ENCODE peak calls at places on chromosomes 5 and 9, in ten cellular contexts. U, L, X, E, F, G, B, Z, H and O are unnamed samples.
A peak's percentile ranks its signal among the peaks of the same experiment; 100 is the strongest.

GRCh38 chr5:138831703-138832102 is 43.4 kb downstream of the LRRTM2 start:
- DNase-seq in U (no peak), L (no peak), X (no peak), E (peak; percentile 15), F (no peak), G (peak; percentile 56), B (no peak), Z (no peak), H (no peak), O (no peak)

GRCh38 chr9:31137151-31137849 is 1247.1 kb upstream of the ACO1 start:
- DNase-seq in U (no peak), L (no peak), X (no peak), E (no peak), F (no peak), G (peak; percentile 99), B (peak; percentile 27), Z (peak; percentile 43), H (no peak), O (peak; percentile 96)

GRCh38 chr5:96260009-96260408 is 173.0 kb downstream of the PCSK1 start:
- DNase-seq in U (no peak), L (no peak), X (no peak), E (no peak), F (no peak), G (no peak), B (no peak), Z (no peak), H (no peak), O (no peak)

GRCh38 chr5:93995126-93995621 is 253.8 kb upstream of the POU5F2 start:
- DNase-seq in U (no peak), L (no peak), X (no peak), E (no peak), F (no peak), G (peak; percentile 5), B (no peak), Z (no peak), H (no peak), O (no peak)

GRCh38 chr5:177204281-177204680 is 70.7 kb downstream of the NSD1 start:
- DNase-seq in U (no peak), L (no peak), X (no peak), E (no peak), F (no peak), G (no peak), B (no peak), Z (no peak), H (no peak), O (no peak)

GRCh38 chr5:52783226-52783959 is 4.3 kb upstream of the ITGA1 start:
- DNase-seq in U (no peak), L (no peak), X (no peak), E (no peak), F (no peak), G (peak; percentile 23), B (no peak), Z (peak; percentile 55), H (no peak), O (peak; percentile 45)

GRCh38 chr9:101848485-101848919 is 110.1 kb upstream of the GRIN3A start:
- DNase-seq in U (no peak), L (no peak), X (no peak), E (no peak), F (no peak), G (no peak), B (no peak), Z (no peak), H (no peak), O (no peak)

GRCh38 chr5:148739524-148739923 is 85.2 kb upstream of the HTR4 start:
- DNase-seq in U (no peak), L (no peak), X (no peak), E (no peak), F (no peak), G (peak; percentile 90), B (no peak), Z (no peak), H (no peak), O (no peak)

GRCh38 chr5:132746592-132747063 is 598 bp upstream of the CCNI2 start:
- DNase-seq in U (no peak), L (peak; percentile 25), X (no peak), E (peak; percentile 36), F (no peak), G (no peak), B (peak; percentile 54), Z (no peak), H (peak; percentile 12), O (no peak)

GRCh38 chr9:134328341-134328840 is 2.1 kb downstream of the RXRA start:
- DNase-seq in U (no peak), L (no peak), X (no peak), E (no peak), F (no peak), G (no peak), B (peak; percentile 65), Z (peak; percentile 67), H (no peak), O (no peak)

GRCh38 chr5:2805080-2805479 is 53.6 kb upstream of the IRX2 start:
- DNase-seq in U (no peak), L (no peak), X (no peak), E (no peak), F (no peak), G (no peak), B (peak; percentile 60), Z (no peak), H (no peak), O (no peak)

GRCh38 chr9:123543492-123543891 is 187.5 kb downstream of the CRB2 start:
- DNase-seq in U (no peak), L (no peak), X (no peak), E (no peak), F (no peak), G (no peak), B (no peak), Z (no peak), H (no peak), O (no peak)

GRCh38 chr9:84177397-84177796 is 163.2 kb downstream of the SLC28A3 start:
- DNase-seq in U (no peak), L (no peak), X (no peak), E (no peak), F (no peak), G (no peak), B (no peak), Z (no peak), H (no peak), O (no peak)

GRCh38 chr9:108789742-108790141 is 66.0 kb downstream of the ACTL7B start:
- DNase-seq in U (no peak), L (no peak), X (no peak), E (no peak), F (no peak), G (no peak), B (no peak), Z (no peak), H (no peak), O (no peak)

GRCh38 chr9:100219347-100219746 is 120.3 kb downstream of the INVS start:
- DNase-seq in U (no peak), L (no peak), X (no peak), E (peak; percentile 60), F (no peak), G (no peak), B (no peak), Z (no peak), H (no peak), O (no peak)

GRCh38 chr5:65072836-65073620 is 304.3 kb downstream of the CWC27 start:
- DNase-seq in U (no peak), L (no peak), X (peak; percentile 16), E (no peak), F (no peak), G (peak; percentile 41), B (no peak), Z (no peak), H (no peak), O (peak; percentile 3)